ENCODE peak calls at places on chromosomes 3 and 15, in seven cellular contexts. One of them, this sample, is unnamed.

GRCh38 chr15:49035825-49036224 is 10.4 kb downstream of the SECISBP2L start:
- DNase-seq in breast epithelium: no peak
- DNase-seq in heart right ventricle: no peak
- DNase-seq in natural killer cell: no peak
- DNase-seq in lower lobe of right lung: no peak
- DNase-seq in AG04450: no peak
- DNase-seq in endothelial cell: no peak
- DNase-seq in this sample: no peak

GRCh38 chr3:142904639-142905441 is 16.0 kb upstream of the PCOLCE2 start:
- DNase-seq in breast epithelium: no peak
- DNase-seq in endothelial cell: no peak
- DNase-seq in AG04450: no peak
- DNase-seq in lower lobe of right lung: no peak
- DNase-seq in heart right ventricle: no peak
- DNase-seq in natural killer cell: no peak
- DNase-seq in this sample: no peak

GRCh38 chr3:61563614-61564404 is 2.4 kb downstream of the PTPRG start:
- DNase-seq in heart right ventricle: peak
- DNase-seq in lower lobe of right lung: no peak
- DNase-seq in endothelial cell: peak
- DNase-seq in natural killer cell: no peak
- DNase-seq in breast epithelium: no peak
- DNase-seq in AG04450: no peak
- DNase-seq in this sample: no peak

GRCh38 chr3:44065311-44065710 is 176.4 kb upstream of the TOPAZ1 start:
- DNase-seq in endothelial cell: no peak
- DNase-seq in heart right ventricle: peak
- DNase-seq in natural killer cell: no peak
- DNase-seq in AG04450: no peak
- DNase-seq in lower lobe of right lung: no peak
- DNase-seq in breast epithelium: peak
- DNase-seq in this sample: no peak

GRCh38 chr15:81239190-81239589 is 42.5 kb downstream of the IL16 start:
- DNase-seq in AG04450: peak
- DNase-seq in lower lobe of right lung: no peak
- DNase-seq in natural killer cell: no peak
- DNase-seq in endothelial cell: no peak
- DNase-seq in breast epithelium: no peak
- DNase-seq in heart right ventricle: no peak
- DNase-seq in this sample: no peak

GRCh38 chr3:47444103-47444502 is 31.6 kb downstream of the SCAP start:
- DNase-seq in breast epithelium: peak
- DNase-seq in natural killer cell: no peak
- DNase-seq in heart right ventricle: no peak
- DNase-seq in AG04450: no peak
- DNase-seq in lower lobe of right lung: no peak
- DNase-seq in endothelial cell: no peak
- DNase-seq in this sample: no peak

GRCh38 chr3:147943265-147943945 is 534.2 kb downstream of the ZIC1 start:
- DNase-seq in breast epithelium: no peak
- DNase-seq in heart right ventricle: no peak
- DNase-seq in endothelial cell: no peak
- DNase-seq in AG04450: peak
- DNase-seq in lower lobe of right lung: no peak
- DNase-seq in natural killer cell: no peak
- DNase-seq in this sample: no peak

GRCh38 chr3:190375671-190376070 is 12.3 kb upstream of the CLDN16 start:
- DNase-seq in natural killer cell: no peak
- DNase-seq in breast epithelium: no peak
- DNase-seq in heart right ventricle: no peak
- DNase-seq in AG04450: no peak
- DNase-seq in lower lobe of right lung: no peak
- DNase-seq in endothelial cell: no peak
- DNase-seq in this sample: no peak

GRCh38 chr3:198081421-198081844 is 121.4 kb downstream of the LMLN start:
- DNase-seq in heart right ventricle: peak
- DNase-seq in lower lobe of right lung: no peak
- DNase-seq in breast epithelium: no peak
- DNase-seq in natural killer cell: no peak
- DNase-seq in endothelial cell: peak
- DNase-seq in AG04450: no peak
- DNase-seq in this sample: peak

GRCh38 chr15:25783607-25784131 is 79.5 kb downstream of the ATP10A start:
- DNase-seq in natural killer cell: no peak
- DNase-seq in lower lobe of right lung: no peak
- DNase-seq in AG04450: no peak
- DNase-seq in endothelial cell: peak
- DNase-seq in heart right ventricle: no peak
- DNase-seq in breast epithelium: no peak
- DNase-seq in this sample: peak
- TF ChIP-seq CTCF in natural killer cell: peak
- TF ChIP-seq CTCF in lower lobe of right lung: no peak
- TF ChIP-seq CTCF in AG04450: peak
- TF ChIP-seq CTCF in endothelial cell: peak
- TF ChIP-seq CTCF in heart right ventricle: no peak
- TF ChIP-seq CTCF in breast epithelium: no peak
- TF ChIP-seq CTCF in this sample: no peak

DNA sequence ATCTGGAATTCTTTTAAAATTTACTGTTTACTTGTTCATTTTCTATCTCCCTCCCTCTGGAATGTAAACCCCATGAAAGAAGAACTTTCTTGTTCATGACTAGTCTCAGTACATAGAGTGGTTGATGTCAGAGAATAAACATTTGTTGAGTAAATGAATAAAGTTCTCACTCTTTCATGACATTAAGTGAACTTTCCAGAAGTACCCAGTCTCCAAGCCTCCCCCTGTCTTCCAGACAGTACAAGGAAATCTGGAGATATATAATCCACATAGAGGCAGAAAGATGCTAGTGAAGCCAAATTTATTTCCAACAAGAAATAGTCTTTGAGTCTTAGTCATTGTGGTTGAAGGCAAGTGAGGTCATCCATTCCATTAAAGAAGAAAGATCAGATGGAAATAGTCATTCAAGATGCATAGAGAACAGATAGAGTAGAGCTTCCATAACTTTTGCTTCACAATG is 71.5 kb upstream of the GALNT15 start:
- DNase-seq in lower lobe of right lung: no peak
- DNase-seq in endothelial cell: no peak
- DNase-seq in heart right ventricle: no peak
- DNase-seq in AG04450: peak
- DNase-seq in breast epithelium: no peak
- DNase-seq in natural killer cell: no peak
- DNase-seq in this sample: no peak
- TF ChIP-seq CTCF in lower lobe of right lung: no peak
- TF ChIP-seq CTCF in endothelial cell: no peak
- TF ChIP-seq CTCF in heart right ventricle: no peak
- TF ChIP-seq CTCF in AG04450: peak
- TF ChIP-seq CTCF in breast epithelium: no peak
- TF ChIP-seq CTCF in natural killer cell: no peak
- TF ChIP-seq CTCF in this sample: no peak

GRCh38 chr3:186510374-186511079 is 33.7 kb downstream of the CRYGS start:
- DNase-seq in endothelial cell: no peak
- DNase-seq in heart right ventricle: no peak
- DNase-seq in breast epithelium: no peak
- DNase-seq in lower lobe of right lung: no peak
- DNase-seq in AG04450: no peak
- DNase-seq in natural killer cell: no peak
- DNase-seq in this sample: no peak
- TF ChIP-seq CTCF in endothelial cell: no peak
- TF ChIP-seq CTCF in heart right ventricle: no peak
- TF ChIP-seq CTCF in breast epithelium: no peak
- TF ChIP-seq CTCF in lower lobe of right lung: no peak
- TF ChIP-seq CTCF in AG04450: no peak
- TF ChIP-seq CTCF in natural killer cell: no peak
- TF ChIP-seq CTCF in this sample: no peak

GRCh38 chr3:120800625-120801024 is 58.1 kb downstream of the GTF2E1 start:
- DNase-seq in lower lobe of right lung: no peak
- DNase-seq in natural killer cell: no peak
- DNase-seq in endothelial cell: no peak
- DNase-seq in AG04450: no peak
- DNase-seq in heart right ventricle: no peak
- DNase-seq in breast epithelium: no peak
- DNase-seq in this sample: no peak
- TF ChIP-seq CTCF in lower lobe of right lung: no peak
- TF ChIP-seq CTCF in natural killer cell: no peak
- TF ChIP-seq CTCF in endothelial cell: no peak
- TF ChIP-seq CTCF in AG04450: no peak
- TF ChIP-seq CTCF in heart right ventricle: no peak
- TF ChIP-seq CTCF in breast epithelium: no peak
- TF ChIP-seq CTCF in this sample: no peak

GRCh38 chr3:30263921-30264313 is 342.5 kb upstream of the TGFBR2 start:
- DNase-seq in natural killer cell: no peak
- DNase-seq in heart right ventricle: no peak
- DNase-seq in lower lobe of right lung: no peak
- DNase-seq in breast epithelium: no peak
- DNase-seq in AG04450: no peak
- DNase-seq in endothelial cell: no peak
- DNase-seq in this sample: no peak
- TF ChIP-seq CTCF in natural killer cell: no peak
- TF ChIP-seq CTCF in heart right ventricle: no peak
- TF ChIP-seq CTCF in lower lobe of right lung: no peak
- TF ChIP-seq CTCF in breast epithelium: no peak
- TF ChIP-seq CTCF in AG04450: no peak
- TF ChIP-seq CTCF in endothelial cell: no peak
- TF ChIP-seq CTCF in this sample: no peak

DNA sequence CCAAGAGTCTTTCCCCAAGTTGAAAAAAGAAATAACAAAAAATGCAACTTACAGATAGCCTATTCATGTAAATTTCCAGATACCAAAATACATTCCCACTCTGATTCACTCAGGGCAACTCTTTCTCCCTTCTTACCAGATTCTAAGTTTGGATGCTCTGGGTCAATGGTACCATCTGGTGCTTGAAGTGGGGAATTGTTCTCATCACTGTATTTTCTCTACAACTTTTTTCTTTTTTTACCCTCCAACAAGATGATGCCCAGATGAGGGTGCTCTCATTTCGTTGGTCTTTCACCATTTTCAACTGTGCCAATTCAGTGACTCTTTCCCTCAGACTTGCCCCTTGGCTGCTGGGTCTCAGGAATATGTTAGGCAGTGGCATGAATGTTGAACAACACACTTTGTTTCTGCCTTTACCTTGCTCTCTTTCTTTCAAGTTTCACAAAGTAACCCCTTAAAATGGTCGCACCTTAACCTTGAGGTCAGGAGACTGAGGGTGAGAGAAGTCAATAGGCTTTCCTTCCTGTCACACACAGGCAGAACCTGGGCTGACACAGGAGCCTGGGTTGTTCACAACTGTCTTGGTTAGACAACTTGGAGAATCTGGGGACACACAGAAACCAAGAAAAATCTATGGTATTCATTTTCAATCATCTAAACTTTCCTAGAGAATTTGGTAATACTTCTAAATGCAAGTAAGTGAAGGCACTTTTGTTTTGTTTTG is 330.7 kb upstream of the SLCO3A1 start:
- DNase-seq in endothelial cell: no peak
- DNase-seq in breast epithelium: no peak
- DNase-seq in natural killer cell: no peak
- DNase-seq in AG04450: peak
- DNase-seq in heart right ventricle: no peak
- DNase-seq in lower lobe of right lung: no peak
- DNase-seq in this sample: no peak
- TF ChIP-seq CTCF in endothelial cell: no peak
- TF ChIP-seq CTCF in breast epithelium: peak
- TF ChIP-seq CTCF in natural killer cell: peak
- TF ChIP-seq CTCF in AG04450: peak
- TF ChIP-seq CTCF in heart right ventricle: no peak
- TF ChIP-seq CTCF in lower lobe of right lung: peak
- TF ChIP-seq CTCF in this sample: peak

GRCh38 chr3:189337672-189338071 is 165.9 kb downstream of the TPRG1 start:
- DNase-seq in natural killer cell: no peak
- DNase-seq in endothelial cell: no peak
- DNase-seq in lower lobe of right lung: no peak
- DNase-seq in breast epithelium: no peak
- DNase-seq in AG04450: no peak
- DNase-seq in heart right ventricle: no peak
- DNase-seq in this sample: no peak

GRCh38 chr3:189338366-189338765 is 166.6 kb downstream of the TPRG1 start:
- DNase-seq in natural killer cell: no peak
- DNase-seq in heart right ventricle: no peak
- DNase-seq in breast epithelium: peak
- DNase-seq in lower lobe of right lung: no peak
- DNase-seq in AG04450: no peak
- DNase-seq in endothelial cell: no peak
- DNase-seq in this sample: no peak

GRCh38 chr3:189342811-189343210 is 171.0 kb downstream of the TPRG1 start:
- DNase-seq in heart right ventricle: no peak
- DNase-seq in breast epithelium: no peak
- DNase-seq in lower lobe of right lung: no peak
- DNase-seq in AG04450: no peak
- DNase-seq in endothelial cell: no peak
- DNase-seq in natural killer cell: no peak
- DNase-seq in this sample: no peak

GRCh38 chr3:189339996-189340395 is 168.2 kb downstream of the TPRG1 start:
- DNase-seq in breast epithelium: no peak
- DNase-seq in heart right ventricle: no peak
- DNase-seq in natural killer cell: no peak
- DNase-seq in lower lobe of right lung: no peak
- DNase-seq in AG04450: no peak
- DNase-seq in endothelial cell: no peak
- DNase-seq in this sample: no peak

GRCh38 chr3:189340680-189341460 is 169.1 kb downstream of the TPRG1 start:
- DNase-seq in breast epithelium: no peak
- DNase-seq in endothelial cell: peak
- DNase-seq in heart right ventricle: no peak
- DNase-seq in natural killer cell: no peak
- DNase-seq in lower lobe of right lung: no peak
- DNase-seq in AG04450: no peak
- DNase-seq in this sample: no peak
- TF ChIP-seq CTCF in breast epithelium: no peak
- TF ChIP-seq CTCF in endothelial cell: no peak
- TF ChIP-seq CTCF in heart right ventricle: no peak
- TF ChIP-seq CTCF in natural killer cell: no peak
- TF ChIP-seq CTCF in lower lobe of right lung: no peak
- TF ChIP-seq CTCF in AG04450: peak
- TF ChIP-seq CTCF in this sample: no peak

GRCh38 chr3:161175506-161175905 is 45.6 kb upstream of the NMD3 start:
- DNase-seq in natural killer cell: no peak
- DNase-seq in AG04450: no peak
- DNase-seq in breast epithelium: no peak
- DNase-seq in heart right ventricle: no peak
- DNase-seq in endothelial cell: no peak
- DNase-seq in lower lobe of right lung: no peak
- DNase-seq in this sample: no peak

GRCh38 chr3:161171113-161171512 is 50.0 kb upstream of the NMD3 start:
- DNase-seq in endothelial cell: no peak
- DNase-seq in breast epithelium: no peak
- DNase-seq in heart right ventricle: peak
- DNase-seq in lower lobe of right lung: no peak
- DNase-seq in natural killer cell: no peak
- DNase-seq in AG04450: peak
- DNase-seq in this sample: no peak

GRCh38 chr3:161166051-161166450 is 55.1 kb upstream of the NMD3 start:
- DNase-seq in heart right ventricle: no peak
- DNase-seq in endothelial cell: no peak
- DNase-seq in AG04450: no peak
- DNase-seq in breast epithelium: no peak
- DNase-seq in natural killer cell: no peak
- DNase-seq in lower lobe of right lung: no peak
- DNase-seq in this sample: no peak

GRCh38 chr3:161171639-161172552 is 49.2 kb upstream of the NMD3 start:
- DNase-seq in heart right ventricle: no peak
- DNase-seq in breast epithelium: no peak
- DNase-seq in lower lobe of right lung: no peak
- DNase-seq in natural killer cell: no peak
- DNase-seq in AG04450: no peak
- DNase-seq in endothelial cell: no peak
- DNase-seq in this sample: no peak
- TF ChIP-seq CTCF in heart right ventricle: no peak
- TF ChIP-seq CTCF in breast epithelium: no peak
- TF ChIP-seq CTCF in lower lobe of right lung: peak
- TF ChIP-seq CTCF in natural killer cell: no peak
- TF ChIP-seq CTCF in AG04450: peak
- TF ChIP-seq CTCF in endothelial cell: peak
- TF ChIP-seq CTCF in this sample: no peak